ENCODE peak calls at places on chromosome 16, in eight cellular contexts. One of them, this sample, is unnamed.

GRCh38 chr16:15032547-15033308 is 23.1 kb downstream of the NTAN1 start:
- DNase-seq in CD8-positive, alpha-beta T cell: no peak
- DNase-seq in fibroblast of pulmonary artery: peak
- DNase-seq in spleen: no peak
- DNase-seq in astrocyte of the spinal cord: peak
- DNase-seq in GM23338: no peak
- DNase-seq in HFFc6: no peak
- DNase-seq in progenitor cell of endocrine pancreas: no peak
- DNase-seq in this sample: no peak

GRCh38 chr16:75251280-75252048 is at the start of gene BCAR1:
- DNase-seq in astrocyte of the spinal cord: peak
- DNase-seq in HFFc6: peak
- DNase-seq in progenitor cell of endocrine pancreas: peak
- DNase-seq in spleen: peak
- DNase-seq in fibroblast of pulmonary artery: peak
- DNase-seq in GM23338: peak
- DNase-seq in CD8-positive, alpha-beta T cell: no peak
- DNase-seq in this sample: peak

GRCh38 chr16:87241135-87241771 is 75.9 kb downstream of the C16orf95 start:
- DNase-seq in spleen: no peak
- DNase-seq in GM23338: no peak
- DNase-seq in astrocyte of the spinal cord: no peak
- DNase-seq in CD8-positive, alpha-beta T cell: no peak
- DNase-seq in fibroblast of pulmonary artery: no peak
- DNase-seq in progenitor cell of endocrine pancreas: no peak
- DNase-seq in HFFc6: no peak
- DNase-seq in this sample: no peak

GRCh38 chr16:35170610-35171009 is 1711.2 kb downstream of the TP53TG3F start:
- DNase-seq in fibroblast of pulmonary artery: no peak
- DNase-seq in CD8-positive, alpha-beta T cell: no peak
- DNase-seq in progenitor cell of endocrine pancreas: no peak
- DNase-seq in HFFc6: no peak
- DNase-seq in GM23338: no peak
- DNase-seq in astrocyte of the spinal cord: no peak
- DNase-seq in spleen: no peak
- DNase-seq in this sample: no peak

GRCh38 chr16:25135239-25135878 is 23.8 kb downstream of the LCMT1 start:
- DNase-seq in CD8-positive, alpha-beta T cell: no peak
- DNase-seq in astrocyte of the spinal cord: peak
- DNase-seq in progenitor cell of endocrine pancreas: no peak
- DNase-seq in HFFc6: peak
- DNase-seq in GM23338: no peak
- DNase-seq in spleen: no peak
- DNase-seq in fibroblast of pulmonary artery: peak
- DNase-seq in this sample: peak

GRCh38 chr16:10817963-10818941 is at the start of gene TVP23A:
- DNase-seq in progenitor cell of endocrine pancreas: peak
- DNase-seq in spleen: no peak
- DNase-seq in CD8-positive, alpha-beta T cell: no peak
- DNase-seq in fibroblast of pulmonary artery: peak
- DNase-seq in GM23338: peak
- DNase-seq in HFFc6: no peak
- DNase-seq in astrocyte of the spinal cord: no peak
- DNase-seq in this sample: no peak

GRCh38 chr16:19329932-19330331 is 44.4 kb downstream of the CLEC19A start:
- DNase-seq in CD8-positive, alpha-beta T cell: no peak
- DNase-seq in spleen: no peak
- DNase-seq in astrocyte of the spinal cord: no peak
- DNase-seq in HFFc6: no peak
- DNase-seq in fibroblast of pulmonary artery: no peak
- DNase-seq in progenitor cell of endocrine pancreas: no peak
- DNase-seq in GM23338: no peak
- DNase-seq in this sample: peak

GRCh38 chr16:86951831-86952598 is 365.2 kb downstream of the C16orf95 start:
- DNase-seq in astrocyte of the spinal cord: peak
- DNase-seq in spleen: no peak
- DNase-seq in progenitor cell of endocrine pancreas: no peak
- DNase-seq in fibroblast of pulmonary artery: peak
- DNase-seq in CD8-positive, alpha-beta T cell: no peak
- DNase-seq in HFFc6: peak
- DNase-seq in GM23338: no peak
- DNase-seq in this sample: peak

GRCh38 chr16:685967-686366 is 1.8 kb upstream of the JMJD8 start:
- DNase-seq in progenitor cell of endocrine pancreas: no peak
- DNase-seq in GM23338: peak
- DNase-seq in HFFc6: peak
- DNase-seq in CD8-positive, alpha-beta T cell: no peak
- DNase-seq in astrocyte of the spinal cord: peak
- DNase-seq in fibroblast of pulmonary artery: peak
- DNase-seq in spleen: peak
- DNase-seq in this sample: peak

GRCh38 chr16:80463303-80463702 is 77.5 kb upstream of the DYNLRB2 start:
- DNase-seq in fibroblast of pulmonary artery: no peak
- DNase-seq in progenitor cell of endocrine pancreas: no peak
- DNase-seq in CD8-positive, alpha-beta T cell: no peak
- DNase-seq in HFFc6: no peak
- DNase-seq in spleen: no peak
- DNase-seq in astrocyte of the spinal cord: no peak
- DNase-seq in GM23338: no peak
- DNase-seq in this sample: no peak

GRCh38 chr16:22055881-22056280 is 36.5 kb upstream of the VWA3A start:
- DNase-seq in HFFc6: no peak
- DNase-seq in fibroblast of pulmonary artery: no peak
- DNase-seq in spleen: no peak
- DNase-seq in progenitor cell of endocrine pancreas: no peak
- DNase-seq in GM23338: peak
- DNase-seq in CD8-positive, alpha-beta T cell: no peak
- DNase-seq in astrocyte of the spinal cord: no peak
- DNase-seq in this sample: no peak

GRCh38 chr16:49602201-49603041 is 228.8 kb downstream of the C16orf78 start:
- DNase-seq in GM23338: no peak
- DNase-seq in HFFc6: no peak
- DNase-seq in CD8-positive, alpha-beta T cell: no peak
- DNase-seq in progenitor cell of endocrine pancreas: no peak
- DNase-seq in fibroblast of pulmonary artery: no peak
- DNase-seq in astrocyte of the spinal cord: no peak
- DNase-seq in spleen: peak
- DNase-seq in this sample: no peak

GRCh38 chr16:86772671-86773338 is 194.5 kb downstream of the FOXL1 start:
- DNase-seq in CD8-positive, alpha-beta T cell: no peak
- DNase-seq in GM23338: no peak
- DNase-seq in astrocyte of the spinal cord: peak
- DNase-seq in spleen: peak
- DNase-seq in progenitor cell of endocrine pancreas: no peak
- DNase-seq in fibroblast of pulmonary artery: peak
- DNase-seq in HFFc6: peak
- DNase-seq in this sample: no peak

GRCh38 chr16:68915561-68915960 is 72.2 kb downstream of the TANGO6 start:
- DNase-seq in spleen: no peak
- DNase-seq in astrocyte of the spinal cord: no peak
- DNase-seq in HFFc6: no peak
- DNase-seq in GM23338: no peak
- DNase-seq in progenitor cell of endocrine pancreas: no peak
- DNase-seq in CD8-positive, alpha-beta T cell: no peak
- DNase-seq in fibroblast of pulmonary artery: no peak
- DNase-seq in this sample: no peak

GRCh38 chr16:24075929-24076716 is 180.0 kb upstream of the CACNG3 start:
- DNase-seq in GM23338: peak
- DNase-seq in HFFc6: no peak
- DNase-seq in spleen: no peak
- DNase-seq in CD8-positive, alpha-beta T cell: no peak
- DNase-seq in fibroblast of pulmonary artery: no peak
- DNase-seq in progenitor cell of endocrine pancreas: no peak
- DNase-seq in astrocyte of the spinal cord: no peak
- DNase-seq in this sample: peak

GRCh38 chr16:70746040-70746707 is 54.8 kb downstream of the VAC14 start:
- DNase-seq in astrocyte of the spinal cord: peak
- DNase-seq in GM23338: no peak
- DNase-seq in fibroblast of pulmonary artery: peak
- DNase-seq in HFFc6: peak
- DNase-seq in progenitor cell of endocrine pancreas: no peak
- DNase-seq in spleen: no peak
- DNase-seq in CD8-positive, alpha-beta T cell: no peak
- DNase-seq in this sample: peak

GRCh38 chr16:88681084-88681680 is 5.1 kb downstream of the SNAI3 start:
- DNase-seq in HFFc6: no peak
- DNase-seq in progenitor cell of endocrine pancreas: no peak
- DNase-seq in CD8-positive, alpha-beta T cell: no peak
- DNase-seq in astrocyte of the spinal cord: no peak
- DNase-seq in spleen: peak
- DNase-seq in GM23338: peak
- DNase-seq in fibroblast of pulmonary artery: no peak
- DNase-seq in this sample: peak

GRCh38 chr16:31082368-31083045 is 6.2 kb downstream of the PRSS53 start:
- DNase-seq in CD8-positive, alpha-beta T cell: no peak
- DNase-seq in GM23338: no peak
- DNase-seq in fibroblast of pulmonary artery: no peak
- DNase-seq in HFFc6: no peak
- DNase-seq in spleen: peak
- DNase-seq in progenitor cell of endocrine pancreas: no peak
- DNase-seq in astrocyte of the spinal cord: no peak
- DNase-seq in this sample: no peak

GRCh38 chr16:19913306-19913717 is 28.7 kb upstream of the GPRC5B start:
- DNase-seq in HFFc6: no peak
- DNase-seq in astrocyte of the spinal cord: no peak
- DNase-seq in CD8-positive, alpha-beta T cell: no peak
- DNase-seq in GM23338: no peak
- DNase-seq in progenitor cell of endocrine pancreas: no peak
- DNase-seq in fibroblast of pulmonary artery: peak
- DNase-seq in spleen: no peak
- DNase-seq in this sample: no peak

GRCh38 chr16:11914759-11915643 is 755 bp downstream of the GSPT1 start:
- DNase-seq in progenitor cell of endocrine pancreas: no peak
- DNase-seq in spleen: peak
- DNase-seq in CD8-positive, alpha-beta T cell: peak
- DNase-seq in GM23338: peak
- DNase-seq in astrocyte of the spinal cord: peak
- DNase-seq in fibroblast of pulmonary artery: peak
- DNase-seq in HFFc6: peak
- DNase-seq in this sample: peak
- TF ChIP-seq CTCF in progenitor cell of endocrine pancreas: no peak
- TF ChIP-seq CTCF in spleen: no peak
- TF ChIP-seq CTCF in CD8-positive, alpha-beta T cell: no peak
- TF ChIP-seq CTCF in GM23338: no peak
- TF ChIP-seq CTCF in astrocyte of the spinal cord: no peak
- TF ChIP-seq CTCF in fibroblast of pulmonary artery: no peak
- TF ChIP-seq CTCF in HFFc6: no peak
- TF ChIP-seq CTCF in this sample: no peak

GRCh38 chr16:81553080-81553813 is 108.6 kb downstream of the CMIP start:
- DNase-seq in spleen: peak
- DNase-seq in CD8-positive, alpha-beta T cell: no peak
- DNase-seq in progenitor cell of endocrine pancreas: no peak
- DNase-seq in astrocyte of the spinal cord: no peak
- DNase-seq in HFFc6: no peak
- DNase-seq in fibroblast of pulmonary artery: no peak
- DNase-seq in GM23338: no peak
- DNase-seq in this sample: no peak

GRCh38 chr16:81553814-81554675 is 109.4 kb downstream of the CMIP start:
- DNase-seq in spleen: peak
- DNase-seq in astrocyte of the spinal cord: no peak
- DNase-seq in progenitor cell of endocrine pancreas: no peak
- DNase-seq in GM23338: no peak
- DNase-seq in fibroblast of pulmonary artery: no peak
- DNase-seq in HFFc6: no peak
- DNase-seq in CD8-positive, alpha-beta T cell: no peak
- DNase-seq in this sample: no peak

GRCh38 chr16:81551821-81552304 is 107.3 kb downstream of the CMIP start:
- DNase-seq in progenitor cell of endocrine pancreas: no peak
- DNase-seq in spleen: no peak
- DNase-seq in fibroblast of pulmonary artery: peak
- DNase-seq in GM23338: no peak
- DNase-seq in CD8-positive, alpha-beta T cell: no peak
- DNase-seq in HFFc6: no peak
- DNase-seq in astrocyte of the spinal cord: no peak
- DNase-seq in this sample: no peak

GRCh38 chr16:81551141-81551808 is 106.7 kb downstream of the CMIP start:
- DNase-seq in progenitor cell of endocrine pancreas: no peak
- DNase-seq in astrocyte of the spinal cord: peak
- DNase-seq in spleen: no peak
- DNase-seq in GM23338: no peak
- DNase-seq in CD8-positive, alpha-beta T cell: no peak
- DNase-seq in HFFc6: peak
- DNase-seq in fibroblast of pulmonary artery: peak
- DNase-seq in this sample: no peak

GRCh38 chr16:81552743-81553079 is 108.1 kb downstream of the CMIP start:
- DNase-seq in astrocyte of the spinal cord: no peak
- DNase-seq in fibroblast of pulmonary artery: no peak
- DNase-seq in spleen: no peak
- DNase-seq in HFFc6: no peak
- DNase-seq in progenitor cell of endocrine pancreas: no peak
- DNase-seq in CD8-positive, alpha-beta T cell: no peak
- DNase-seq in GM23338: no peak
- DNase-seq in this sample: no peak
- TF ChIP-seq CTCF in astrocyte of the spinal cord: peak
- TF ChIP-seq CTCF in fibroblast of pulmonary artery: no peak
- TF ChIP-seq CTCF in spleen: no peak
- TF ChIP-seq CTCF in HFFc6: no peak
- TF ChIP-seq CTCF in progenitor cell of endocrine pancreas: no peak
- TF ChIP-seq CTCF in CD8-positive, alpha-beta T cell: no peak
- TF ChIP-seq CTCF in GM23338: no peak
- TF ChIP-seq CTCF in this sample: no peak

GRCh38 chr16:8946544-8946943 is 17.2 kb downstream of the USP7 start:
- DNase-seq in progenitor cell of endocrine pancreas: no peak
- DNase-seq in CD8-positive, alpha-beta T cell: no peak
- DNase-seq in GM23338: no peak
- DNase-seq in astrocyte of the spinal cord: no peak
- DNase-seq in fibroblast of pulmonary artery: no peak
- DNase-seq in HFFc6: no peak
- DNase-seq in spleen: no peak
- DNase-seq in this sample: no peak
- TF ChIP-seq CTCF in progenitor cell of endocrine pancreas: no peak
- TF ChIP-seq CTCF in CD8-positive, alpha-beta T cell: no peak
- TF ChIP-seq CTCF in GM23338: peak
- TF ChIP-seq CTCF in astrocyte of the spinal cord: no peak
- TF ChIP-seq CTCF in fibroblast of pulmonary artery: no peak
- TF ChIP-seq CTCF in HFFc6: no peak
- TF ChIP-seq CTCF in spleen: no peak
- TF ChIP-seq CTCF in this sample: no peak

GRCh38 chr16:9123871-9124270 is 32.4 kb downstream of the HAPSTR1 start:
- DNase-seq in CD8-positive, alpha-beta T cell: no peak
- DNase-seq in fibroblast of pulmonary artery: no peak
- DNase-seq in astrocyte of the spinal cord: no peak
- DNase-seq in HFFc6: no peak
- DNase-seq in spleen: peak
- DNase-seq in progenitor cell of endocrine pancreas: no peak
- DNase-seq in GM23338: no peak
- DNase-seq in this sample: peak

GRCh38 chr16:9126609-9127008 is 35.2 kb downstream of the HAPSTR1 start:
- DNase-seq in CD8-positive, alpha-beta T cell: no peak
- DNase-seq in astrocyte of the spinal cord: no peak
- DNase-seq in spleen: no peak
- DNase-seq in GM23338: no peak
- DNase-seq in fibroblast of pulmonary artery: no peak
- DNase-seq in progenitor cell of endocrine pancreas: no peak
- DNase-seq in HFFc6: no peak
- DNase-seq in this sample: no peak

GRCh38 chr16:9124444-9124843 is 33.0 kb downstream of the HAPSTR1 start:
- DNase-seq in progenitor cell of endocrine pancreas: no peak
- DNase-seq in fibroblast of pulmonary artery: no peak
- DNase-seq in CD8-positive, alpha-beta T cell: no peak
- DNase-seq in GM23338: no peak
- DNase-seq in spleen: peak
- DNase-seq in HFFc6: no peak
- DNase-seq in astrocyte of the spinal cord: no peak
- DNase-seq in this sample: no peak

GRCh38 chr16:9125658-9126492 is 34.4 kb downstream of the HAPSTR1 start:
- DNase-seq in spleen: no peak
- DNase-seq in astrocyte of the spinal cord: no peak
- DNase-seq in CD8-positive, alpha-beta T cell: no peak
- DNase-seq in fibroblast of pulmonary artery: no peak
- DNase-seq in GM23338: no peak
- DNase-seq in HFFc6: no peak
- DNase-seq in progenitor cell of endocrine pancreas: no peak
- DNase-seq in this sample: no peak

GRCh38 chr16:9124908-9125584 is 33.6 kb downstream of the HAPSTR1 start:
- DNase-seq in HFFc6: no peak
- DNase-seq in astrocyte of the spinal cord: no peak
- DNase-seq in progenitor cell of endocrine pancreas: no peak
- DNase-seq in CD8-positive, alpha-beta T cell: no peak
- DNase-seq in GM23338: peak
- DNase-seq in spleen: no peak
- DNase-seq in fibroblast of pulmonary artery: no peak
- DNase-seq in this sample: no peak
- TF ChIP-seq CTCF in HFFc6: no peak
- TF ChIP-seq CTCF in astrocyte of the spinal cord: no peak
- TF ChIP-seq CTCF in progenitor cell of endocrine pancreas: no peak
- TF ChIP-seq CTCF in CD8-positive, alpha-beta T cell: no peak
- TF ChIP-seq CTCF in GM23338: peak
- TF ChIP-seq CTCF in spleen: no peak
- TF ChIP-seq CTCF in fibroblast of pulmonary artery: no peak
- TF ChIP-seq CTCF in this sample: no peak

This sample was measured in MCF 10A.